ENCODE peak calls at places on chromosomes 4 and X, in four cellular contexts. One of them, this sample, is unnamed.

GRCh38 chrX:81890476-81890875 is 688.6 kb downstream of the SH3BGRL start:
- DNase-seq in SJSA1: no peak
- DNase-seq in HL-60: no peak
- DNase-seq in MM.1S: no peak
- DNase-seq in this sample: no peak

GRCh38 chrX:40224658-40225057 is 126.9 kb upstream of the BCOR start:
- DNase-seq in SJSA1: no peak
- DNase-seq in HL-60: no peak
- DNase-seq in MM.1S: no peak
- DNase-seq in this sample: no peak

GRCh38 chr4:87211249-87211952 is 9.0 kb downstream of the KLHL8 start:
- DNase-seq in SJSA1: no peak
- DNase-seq in HL-60: no peak
- DNase-seq in MM.1S: no peak
- DNase-seq in this sample: no peak

GRCh38 chr4:118879409-118879808 is 9.2 kb upstream of the SYNPO2 start:
- DNase-seq in SJSA1: no peak
- DNase-seq in HL-60: no peak
- DNase-seq in MM.1S: no peak
- DNase-seq in this sample: no peak

GRCh38 chr4:71487324-71487677 is 148.5 kb downstream of the SLC4A4 start:
- DNase-seq in SJSA1: no peak
- DNase-seq in HL-60: no peak
- DNase-seq in MM.1S: no peak
- DNase-seq in this sample: no peak

GRCh38 chr4:100707786-100708185 is 190.0 kb upstream of the EMCN start:
- DNase-seq in SJSA1: no peak
- DNase-seq in HL-60: no peak
- DNase-seq in MM.1S: no peak
- DNase-seq in this sample: no peak

GRCh38 chrX:151974336-151975227 is at the start of gene GABRE:
- DNase-seq in SJSA1: peak; percentile 45
- DNase-seq in HL-60: no peak
- DNase-seq in MM.1S: peak; percentile 27
- DNase-seq in this sample: no peak

GRCh38 chr4:1403177-1403583 is 3.1 kb downstream of the NKX1-1 start:
- DNase-seq in SJSA1: no peak
- DNase-seq in HL-60: no peak
- DNase-seq in MM.1S: no peak
- DNase-seq in this sample: no peak

GRCh38 chrX:123153846-123154335 is 30.2 kb upstream of the GRIA3 start:
- DNase-seq in SJSA1: no peak
- DNase-seq in HL-60: no peak
- DNase-seq in MM.1S: no peak
- DNase-seq in this sample: no peak

GRCh38 chr4:144574004-144574403 is 72.0 kb upstream of the HHIP start:
- DNase-seq in SJSA1: no peak
- DNase-seq in HL-60: no peak
- DNase-seq in MM.1S: no peak
- DNase-seq in this sample: no peak

GRCh38 chr4:55547461-55547770 is 707 bp upstream of the CLOCK start:
- DNase-seq in SJSA1: peak; percentile 87
- DNase-seq in HL-60: no peak
- DNase-seq in MM.1S: no peak
- DNase-seq in this sample: no peak

GRCh38 chrX:103864886-103865534 is 33.0 kb upstream of the RAB9B start:
- DNase-seq in SJSA1: peak; percentile 37
- DNase-seq in HL-60: no peak
- DNase-seq in MM.1S: no peak
- DNase-seq in this sample: no peak

GRCh38 chr4:36128689-36129088 is 115.6 kb downstream of the ARAP2 start:
- DNase-seq in SJSA1: no peak
- DNase-seq in HL-60: no peak
- DNase-seq in MM.1S: no peak
- DNase-seq in this sample: no peak

DNA sequence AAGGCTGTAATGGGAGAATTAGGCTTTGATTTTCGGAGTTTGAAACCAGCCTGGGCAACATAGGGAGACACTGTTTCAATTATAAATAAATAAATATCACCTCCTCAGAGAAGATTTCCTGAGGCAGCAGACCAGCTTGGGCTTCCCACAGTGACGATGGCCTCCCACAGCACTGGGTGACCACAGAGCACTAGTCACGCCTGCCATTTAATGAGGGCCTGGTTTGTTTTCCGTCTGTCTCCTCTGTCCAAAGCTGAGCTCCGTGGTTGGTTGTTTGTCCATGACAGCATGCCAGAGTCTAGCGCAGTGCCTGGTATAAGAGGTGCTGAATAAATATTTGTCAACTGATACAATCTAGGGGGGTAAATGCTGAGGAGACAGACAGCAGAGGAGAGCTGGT is 10.4 kb upstream of the PDGFRA start:
- DNase-seq in SJSA1: peak; percentile 76
- DNase-seq in HL-60: no peak
- DNase-seq in MM.1S: no peak
- DNase-seq in this sample: no peak
- H3K27me3 ChIP-seq in SJSA1: no peaks in the 10 kb centered on the region
- H3K27me3 ChIP-seq in HL-60: peaks cover 7% of the 10 kb centered on the region
- H3K27me3 ChIP-seq in MM.1S: no peaks in the 10 kb centered on the region
- H3K27me3 ChIP-seq in this sample: peaks cover 6% of the 10 kb centered on the region

DNA sequence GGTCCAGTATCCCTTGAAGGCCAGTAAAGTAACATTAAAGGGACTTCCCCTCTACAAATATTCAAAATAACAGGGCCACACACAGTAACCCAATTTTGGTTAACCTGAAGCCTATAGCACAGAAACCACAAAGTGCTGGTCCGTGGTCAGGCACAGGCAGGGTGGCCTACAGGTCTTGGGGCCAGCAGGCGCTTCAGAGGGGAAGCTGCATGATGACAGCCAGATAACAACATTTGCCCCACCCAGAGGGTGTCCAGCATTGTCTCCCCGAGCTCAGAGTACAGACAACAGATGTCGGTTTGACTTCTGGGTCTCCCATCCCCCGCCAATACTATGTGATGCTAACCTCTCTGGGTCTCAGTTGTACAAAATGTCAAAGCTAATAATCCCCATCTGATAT is 51.1 kb downstream of the SH3KBP1 start:
- DNase-seq in SJSA1: peak; percentile 80
- DNase-seq in HL-60: no peak
- DNase-seq in MM.1S: no peak
- DNase-seq in this sample: no peak
- H3K27me3 ChIP-seq in SJSA1: no peaks in the 10 kb centered on the region
- H3K27me3 ChIP-seq in HL-60: no peaks in the 10 kb centered on the region
- H3K27me3 ChIP-seq in MM.1S: no peaks in the 10 kb centered on the region
- H3K27me3 ChIP-seq in this sample: no peaks in the 10 kb centered on the region

DNA sequence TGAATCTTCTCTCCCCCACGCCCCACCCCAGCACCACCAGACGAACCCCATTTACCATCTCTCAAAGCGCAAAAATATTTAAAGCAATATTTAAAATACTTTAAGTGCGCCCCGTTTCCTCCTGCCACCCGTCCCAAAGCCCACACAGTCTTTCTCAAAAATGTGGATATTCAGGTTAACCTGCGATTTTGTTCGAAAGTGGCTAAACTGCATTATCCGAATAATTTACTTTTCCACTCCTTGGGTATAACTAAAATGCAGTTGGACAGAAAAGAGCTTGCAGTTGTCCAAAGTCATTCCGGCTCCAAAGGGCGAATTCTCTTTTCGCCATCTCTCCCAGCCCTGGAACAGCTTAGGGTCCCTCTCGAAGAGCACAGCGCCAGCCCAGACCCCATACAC is 662 bp downstream of the SMIM43 start:
- DNase-seq in SJSA1: no peak
- DNase-seq in HL-60: no peak
- DNase-seq in MM.1S: no peak
- DNase-seq in this sample: no peak
- H3K27me3 ChIP-seq in SJSA1: peaks cover 6% of the 10 kb centered on the region
- H3K27me3 ChIP-seq in HL-60: peaks cover 24% of the 10 kb centered on the region
- H3K27me3 ChIP-seq in MM.1S: no peaks in the 10 kb centered on the region
- H3K27me3 ChIP-seq in this sample: peaks cover 17% of the 10 kb centered on the region

GRCh38 chrX:108734426-108734825 is 1.9 kb downstream of the IRS4 start:
- DNase-seq in SJSA1: no peak
- DNase-seq in HL-60: no peak
- DNase-seq in MM.1S: no peak
- DNase-seq in this sample: no peak
- H3K27me3 ChIP-seq in SJSA1: peaks cover 26% of the 10 kb centered on the region
- H3K27me3 ChIP-seq in HL-60: peaks cover 20% of the 10 kb centered on the region
- H3K27me3 ChIP-seq in MM.1S: no peaks in the 10 kb centered on the region
- H3K27me3 ChIP-seq in this sample: peaks cover 59% of the 10 kb centered on the region

GRCh38 chr4:8580321-8581093 is at the start of gene GPR78:
- DNase-seq in SJSA1: peak; percentile 43
- DNase-seq in HL-60: no peak
- DNase-seq in MM.1S: no peak
- DNase-seq in this sample: peak; percentile 5
- H3K27me3 ChIP-seq in SJSA1: no peaks in the 10 kb centered on the region
- H3K27me3 ChIP-seq in HL-60: no peaks in the 10 kb centered on the region
- H3K27me3 ChIP-seq in MM.1S: peaks cover 69% of the 10 kb centered on the region
- H3K27me3 ChIP-seq in this sample: peaks cover 50% of the 10 kb centered on the region

GRCh38 chr4:158791588-158791987 is 22.8 kb downstream of the FNIP2 start:
- DNase-seq in SJSA1: no peak
- DNase-seq in HL-60: no peak
- DNase-seq in MM.1S: no peak
- DNase-seq in this sample: no peak
- H3K27me3 ChIP-seq in SJSA1: no peaks in the 10 kb centered on the region
- H3K27me3 ChIP-seq in HL-60: no peaks in the 10 kb centered on the region
- H3K27me3 ChIP-seq in MM.1S: no peaks in the 10 kb centered on the region
- H3K27me3 ChIP-seq in this sample: no peaks in the 10 kb centered on the region

GRCh38 chr4:185016101-185016940 is 2.0 kb upstream of the HELT start:
- DNase-seq in SJSA1: no peak
- DNase-seq in HL-60: no peak
- DNase-seq in MM.1S: no peak
- DNase-seq in this sample: no peak

GRCh38 chr4:185016946-185017797 is 1.1 kb upstream of the HELT start:
- DNase-seq in SJSA1: no peak
- DNase-seq in HL-60: no peak
- DNase-seq in MM.1S: no peak
- DNase-seq in this sample: no peak

GRCh38 chr4:185019451-185020292 is 1.4 kb downstream of the HELT start:
- DNase-seq in SJSA1: no peak
- DNase-seq in HL-60: no peak
- DNase-seq in MM.1S: no peak
- DNase-seq in this sample: no peak

GRCh38 chr4:185018834-185019450 is 652 bp downstream of the HELT start:
- DNase-seq in SJSA1: no peak
- DNase-seq in HL-60: no peak
- DNase-seq in MM.1S: no peak
- DNase-seq in this sample: no peak

DNA sequence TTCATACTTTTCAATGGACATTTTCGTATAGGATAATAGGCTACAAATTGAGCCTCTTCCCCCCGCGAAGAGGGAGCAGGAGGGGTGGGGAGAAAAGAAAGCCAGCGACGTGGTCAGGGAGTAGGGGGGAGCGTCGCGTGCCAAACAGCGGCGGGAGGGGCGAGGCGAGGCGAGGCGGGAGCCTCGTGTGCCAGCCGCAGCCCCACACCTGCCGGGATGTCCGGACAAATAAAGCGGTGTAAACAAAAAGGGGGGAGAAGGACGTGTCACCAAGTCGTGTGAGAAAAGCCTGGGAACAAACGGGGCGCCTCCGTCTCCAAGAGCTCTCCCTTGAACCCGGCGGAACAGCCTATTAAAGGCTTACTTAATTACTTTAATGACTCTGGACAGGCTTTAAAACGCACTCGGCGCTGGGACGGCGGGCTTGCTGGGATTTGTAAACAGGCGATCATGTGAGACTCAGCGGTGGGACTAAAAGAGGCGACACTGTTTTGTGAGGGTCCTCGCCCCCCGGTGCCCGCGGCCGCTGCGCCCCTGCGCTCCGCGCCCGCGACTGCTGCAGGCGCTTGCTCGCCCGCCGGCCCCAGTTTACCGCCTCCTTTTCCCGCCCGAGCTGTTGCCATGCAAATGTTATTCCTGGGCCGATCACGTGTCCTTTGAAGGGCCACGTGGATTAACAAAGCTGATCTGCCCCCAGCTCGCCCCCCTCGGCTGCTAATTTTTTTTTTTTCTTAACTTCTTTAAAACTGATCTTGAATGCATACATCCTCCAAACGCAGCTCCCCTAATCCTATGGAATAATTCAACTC is at the start of gene HELT:
- DNase-seq in SJSA1: no peak
- DNase-seq in HL-60: no peak
- DNase-seq in MM.1S: no peak
- DNase-seq in this sample: no peak
- H3K27me3 ChIP-seq in SJSA1: peaks cover 88% of the 10 kb centered on the region
- H3K27me3 ChIP-seq in HL-60: peaks cover 91% of the 10 kb centered on the region
- H3K27me3 ChIP-seq in MM.1S: peaks cover 56% of the 10 kb centered on the region
- H3K27me3 ChIP-seq in this sample: peaks cover 88% of the 10 kb centered on the region

GRCh38 chr4:27090406-27090805 is 229.8 kb downstream of the STIM2 start:
- DNase-seq in SJSA1: no peak
- DNase-seq in HL-60: no peak
- DNase-seq in MM.1S: no peak
- DNase-seq in this sample: no peak

GRCh38 chr4:27089186-27089585 is 228.5 kb downstream of the STIM2 start:
- DNase-seq in SJSA1: no peak
- DNase-seq in HL-60: no peak
- DNase-seq in MM.1S: no peak
- DNase-seq in this sample: no peak

GRCh38 chr4:27084685-27085356 is 224.2 kb downstream of the STIM2 start:
- DNase-seq in SJSA1: no peak
- DNase-seq in HL-60: no peak
- DNase-seq in MM.1S: peak; percentile 11
- DNase-seq in this sample: no peak

GRCh38 chr4:27088491-27088890 is 227.8 kb downstream of the STIM2 start:
- DNase-seq in SJSA1: no peak
- DNase-seq in HL-60: no peak
- DNase-seq in MM.1S: no peak
- DNase-seq in this sample: no peak

DNA sequence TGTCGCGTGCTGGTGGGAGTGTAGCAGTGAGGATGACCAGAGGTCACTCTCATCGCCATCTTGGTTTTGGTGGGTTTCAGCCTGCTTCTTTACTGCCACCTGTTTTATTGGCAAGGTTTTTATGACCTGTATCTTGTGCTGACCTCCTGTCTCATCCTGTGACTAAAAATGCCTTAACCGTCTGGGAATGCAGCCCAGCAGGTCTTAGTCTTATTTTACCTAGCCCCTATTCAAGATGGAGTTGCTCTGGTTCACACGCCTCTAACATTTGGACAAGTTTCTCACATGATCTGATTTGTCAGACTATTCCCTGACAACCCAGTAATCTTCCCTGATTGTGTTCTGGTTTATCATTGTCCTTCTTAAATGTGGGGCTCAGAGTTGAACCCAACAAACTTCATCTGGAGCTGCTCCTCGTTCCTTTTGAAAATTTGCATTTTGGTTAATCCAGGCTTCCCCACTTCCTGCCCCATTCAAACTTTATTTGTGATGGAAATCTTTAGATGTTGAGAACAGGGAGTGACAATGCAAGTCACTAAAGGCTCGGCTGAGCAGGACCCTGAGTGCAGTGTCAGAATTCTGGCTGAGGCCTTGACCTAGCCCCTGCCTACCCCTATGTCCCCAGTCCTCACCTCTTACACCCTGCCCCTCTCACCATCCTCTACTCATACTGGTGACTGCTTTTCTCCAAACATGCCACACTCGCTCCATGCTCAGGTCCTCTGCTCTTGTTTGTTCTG is 226.8 kb downstream of the STIM2 start:
- DNase-seq in SJSA1: no peak
- DNase-seq in HL-60: no peak
- DNase-seq in MM.1S: no peak
- DNase-seq in this sample: no peak
- H3K27me3 ChIP-seq in SJSA1: no peaks in the 10 kb centered on the region
- H3K27me3 ChIP-seq in HL-60: peaks cover 9% of the 10 kb centered on the region
- H3K27me3 ChIP-seq in MM.1S: no peaks in the 10 kb centered on the region
- H3K27me3 ChIP-seq in this sample: peaks cover 22% of the 10 kb centered on the region

This sample was measured in kidney epithelial cell.